ENCODE peak calls at places on chromosome 18, in four cellular contexts. U, B, F and V are unnamed samples.

GRCh38 chr18:56085561-56085960 is 497.6 kb upstream of the TCF4 start:
- DNase-seq in U (no peak), B (no peak), F (no peak), V (no peak)

GRCh38 chr18:77119101-77119850 is 13.3 kb downstream of the MBP start:
- DNase-seq in U (no peak), B (no peak), F (no peak), V (no peak)

GRCh38 chr18:8800445-8800844 is 95.1 kb downstream of the MTCL1 start:
- DNase-seq in U (no peak), B (no peak), F (no peak), V (peak)

GRCh38 chr18:50405582-50406271 is 30.9 kb downstream of the SKA1 start:
- DNase-seq in U (no peak), B (no peak), F (no peak), V (no peak)

GRCh38 chr18:44098551-44099098 is 582.1 kb upstream of the SETBP1 start:
- DNase-seq in U (no peak), B (no peak), F (no peak), V (no peak)

GRCh38 chr18:8813621-8814020 is 108.3 kb downstream of the MTCL1 start:
- DNase-seq in U (no peak), B (no peak), F (no peak), V (no peak)

GRCh38 chr18:55034742-55035141 is 75.5 kb upstream of the CCDC68 start:
- DNase-seq in U (no peak), B (no peak), F (no peak), V (no peak)

GRCh38 chr18:47510831-47511230 is 259.4 kb upstream of the SKOR2 start:
- DNase-seq in U (no peak), B (no peak), F (no peak), V (no peak)

GRCh38 chr18:51437280-51438271 is 240.1 kb upstream of the MEX3C start:
- DNase-seq in U (no peak), B (no peak), F (no peak), V (no peak)

GRCh38 chr18:46939337-46939963 is 22.0 kb downstream of the KATNAL2 start:
- DNase-seq in U (no peak), B (no peak), F (no peak), V (peak)

GRCh38 chr18:68177807-68178702 is 536.9 kb downstream of the TMX3 start:
- DNase-seq in U (no peak), B (no peak), F (no peak), V (no peak)

GRCh38 chr18:80034068-80034851 is at the start of gene RBFA:
- DNase-seq in U (peak), B (peak), F (peak), V (peak)
- TF ChIP-seq POLR2A in U (peak), B (peak), F (peak), V (peak)

GRCh38 chr18:38241736-38242135 is 676.1 kb upstream of the CELF4 start:
- DNase-seq in U (no peak), B (no peak), F (no peak), V (no peak)
- TF ChIP-seq POLR2A in U (no peak), B (no peak), F (no peak), V (no peak)

DNA sequence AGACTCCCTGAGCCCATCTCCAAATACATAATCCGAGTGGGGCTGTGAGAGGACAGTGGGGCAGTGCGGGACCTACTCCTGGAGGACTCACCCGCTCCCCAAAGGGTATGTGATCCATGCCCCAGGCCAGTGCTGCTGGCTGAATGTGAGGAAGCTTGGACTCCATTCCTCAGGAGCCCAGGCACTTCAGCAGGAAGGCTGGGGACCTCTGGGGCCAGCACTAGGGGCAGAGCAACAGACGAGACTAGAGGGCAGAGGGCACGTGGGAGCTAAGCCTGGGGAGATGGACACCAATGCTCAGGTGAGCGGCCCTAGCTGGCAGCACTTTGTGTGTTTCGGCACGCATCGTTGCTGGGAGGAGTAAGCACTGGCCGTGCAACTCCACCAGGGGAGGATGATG is 84.9 kb downstream of the MALT1 start:
- DNase-seq in U (no peak), B (no peak), F (no peak), V (no peak)
- TF ChIP-seq POLR2A in U (no peak), B (no peak), F (no peak), V (no peak)

DNA sequence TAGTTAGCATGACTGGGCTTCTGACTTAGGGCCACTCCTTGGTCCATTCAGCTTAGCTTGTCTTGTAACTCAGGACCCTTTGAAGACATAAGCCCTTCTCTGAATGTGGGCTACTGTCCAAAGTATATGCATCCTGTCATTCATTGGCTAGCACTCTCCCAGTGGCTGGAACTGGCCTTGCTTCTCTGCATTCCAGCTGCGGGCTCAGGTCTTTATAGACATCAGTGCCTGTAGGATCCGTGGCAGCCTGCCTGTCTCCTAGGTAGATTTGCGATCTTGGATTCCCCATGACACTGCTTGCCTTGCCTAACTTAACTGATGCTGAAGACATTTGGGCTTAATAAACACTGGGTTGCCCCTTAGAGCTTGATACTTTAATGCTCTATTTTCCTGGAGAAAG is 170.1 kb downstream of the DCC start:
- DNase-seq in U (no peak), B (no peak), F (no peak), V (no peak)
- TF ChIP-seq POLR2A in U (no peak), B (no peak), F (no peak), V (no peak)

GRCh38 chr18:12359515-12359927 is 17.5 kb downstream of the AFG3L2 start:
- DNase-seq in U (no peak), B (no peak), F (no peak), V (no peak)
- TF ChIP-seq POLR2A in U (no peak), B (no peak), F (no peak), V (no peak)

GRCh38 chr18:61368001-61368400 is 34.8 kb downstream of the CDH20 start:
- DNase-seq in U (no peak), B (no peak), F (no peak), V (no peak)
- TF ChIP-seq POLR2A in U (no peak), B (no peak), F (no peak), V (no peak)

GRCh38 chr18:811192-812122 is 585 bp downstream of the YES1 start:
- DNase-seq in U (no peak), B (no peak), F (peak), V (peak)

GRCh38 chr18:812673-813404 is 797 bp upstream of the YES1 start:
- DNase-seq in U (peak), B (no peak), F (peak), V (peak)

GRCh38 chr18:813405-814071 is 1.5 kb upstream of the YES1 start:
- DNase-seq in U (no peak), B (no peak), F (no peak), V (no peak)

GRCh38 chr18:809985-810642 is 1.9 kb downstream of the YES1 start:
- DNase-seq in U (no peak), B (no peak), F (no peak), V (no peak)

DNA sequence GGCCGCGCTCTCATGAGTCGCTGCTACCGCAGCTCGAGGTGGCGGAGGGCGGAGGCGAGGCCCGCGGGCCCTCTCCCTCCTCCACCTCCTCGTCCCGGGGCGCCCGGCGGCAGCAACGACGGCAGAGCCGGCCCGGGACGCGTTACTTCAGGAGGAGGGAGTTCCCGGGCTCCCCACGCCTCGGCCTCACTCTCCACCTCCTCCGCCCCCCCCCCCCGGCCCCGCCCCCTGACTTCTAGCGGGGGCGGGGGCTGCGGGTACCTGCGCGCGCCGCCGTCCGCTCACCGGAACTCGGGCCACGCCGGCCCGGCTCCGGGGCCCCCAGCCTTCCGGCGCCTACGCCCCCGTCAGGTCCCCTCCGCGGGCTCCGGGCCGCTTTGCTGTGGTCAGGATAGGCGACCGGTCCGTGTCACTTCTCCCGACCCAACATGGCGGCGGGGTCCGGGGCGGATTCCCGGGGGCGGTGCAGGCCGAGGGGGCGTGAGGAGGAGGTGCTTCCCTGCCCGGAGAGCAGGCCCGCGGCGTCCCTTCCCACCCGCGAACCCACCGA is at the start of gene YES1:
- DNase-seq in U (peak), B (peak), F (peak), V (peak)
- TF ChIP-seq POLR2A in U (peak), B (no peak), F (peak), V (peak)

DNA sequence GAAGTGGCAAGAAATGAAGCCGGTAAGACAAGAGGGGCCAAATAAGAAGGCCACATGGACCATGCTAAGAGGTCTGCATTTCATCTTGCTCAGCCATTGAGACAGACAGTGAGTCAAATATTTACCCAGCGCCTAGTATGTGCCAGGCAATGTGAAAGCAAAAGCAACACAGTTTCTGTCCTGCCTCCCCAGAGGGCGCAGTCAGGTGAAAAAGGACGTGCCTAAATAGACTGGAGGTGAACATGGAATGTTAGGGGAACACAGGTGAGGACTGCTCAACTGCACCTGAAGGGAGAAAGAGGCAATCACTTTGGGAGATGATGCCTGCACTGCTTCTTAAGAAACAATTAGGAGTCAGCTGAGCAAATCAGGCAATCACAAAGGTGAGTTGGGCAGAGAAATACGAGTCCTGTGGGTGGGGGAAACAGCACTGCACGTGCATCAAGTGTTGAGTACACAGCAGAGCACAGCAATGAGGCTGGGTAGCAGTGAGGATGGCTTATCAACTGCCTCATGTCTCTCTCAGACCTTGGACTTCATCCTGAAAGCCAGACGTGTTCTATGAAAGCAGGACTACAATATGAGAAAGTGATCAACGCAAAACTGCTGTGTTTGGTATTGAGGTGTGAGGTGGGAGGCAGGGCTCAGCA is 218.3 kb upstream of the SMAD7 start:
- DNase-seq in U (no peak), B (no peak), F (no peak), V (no peak)
- TF ChIP-seq POLR2A in U (no peak), B (no peak), F (no peak), V (no peak)

DNA sequence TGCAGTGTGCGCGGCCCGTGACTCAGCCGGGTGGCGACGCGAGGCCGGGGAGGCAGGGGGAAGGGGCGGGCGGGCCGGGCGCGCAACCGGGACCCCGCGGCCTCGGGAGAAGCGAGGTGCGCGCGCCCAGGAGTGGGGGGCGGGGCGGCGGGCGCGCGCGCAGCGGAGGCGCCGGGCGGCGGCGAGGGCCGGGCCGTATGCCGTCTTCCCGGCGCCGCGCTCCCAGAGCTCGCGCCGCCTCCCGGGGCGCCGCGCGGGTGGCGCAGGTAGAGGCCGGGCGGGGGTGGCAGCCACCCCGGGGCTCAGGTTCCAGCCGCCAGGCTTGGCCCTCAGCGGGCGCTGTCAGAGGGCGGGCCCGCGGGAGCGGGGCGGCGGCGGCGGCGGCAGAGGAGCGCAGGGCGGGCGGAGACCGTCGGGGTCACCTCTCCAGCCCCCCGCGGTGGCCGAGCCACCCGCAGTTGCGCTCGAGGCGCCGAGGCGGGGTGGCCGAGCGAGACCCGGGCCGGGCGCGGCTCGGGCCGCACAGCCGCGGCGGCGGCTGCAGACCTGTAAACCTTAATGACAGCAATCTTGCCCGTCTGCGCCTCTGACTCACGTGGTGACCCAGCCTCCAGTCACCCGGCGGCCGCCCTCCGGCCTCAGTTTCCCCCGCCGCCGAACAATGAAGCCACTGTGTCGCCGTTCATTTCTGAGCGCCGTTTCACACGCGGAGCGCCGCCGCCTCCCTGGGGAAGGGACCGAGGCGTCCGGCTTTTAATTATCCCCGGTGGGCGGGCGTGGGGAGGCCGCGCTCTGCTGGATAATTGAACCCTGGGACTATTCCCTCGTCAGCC is 25.3 kb upstream of the SMAD7 start:
- DNase-seq in U (peak), B (peak), F (peak), V (peak)
- TF ChIP-seq POLR2A in U (peak), B (no peak), F (peak), V (no peak)

GRCh38 chr18:79951545-79952456 is at the start of gene SLC66A2:
- DNase-seq in U (peak), B (peak), F (peak), V (peak)
- TF ChIP-seq POLR2A in U (peak), B (no peak), F (peak), V (no peak)